ENCODE peak calls at places on chromosomes 2 and 18, in seven cellular contexts. One of them, this sample, is unnamed.

GRCh38 chr2:62014102-62014501 is 108.6 kb downstream of the COMMD1 start:
- DNase-seq in HuH-7: peak; percentile 29
- DNase-seq in neural progenitor cell: peak; percentile 34
- DNase-seq in naive thymus-derived CD8-positive, alpha-beta T cell: no peak
- DNase-seq in kidney tubule cell: peak; percentile 5
- DNase-seq in cardiac fibroblast: peak; percentile 94
- DNase-seq in HCEC 1CT: peak; percentile 17
- DNase-seq in this sample: no peak

GRCh38 chr18:959854-960253 is 55.2 kb downstream of the ADCYAP1 start:
- DNase-seq in HuH-7: no peak
- DNase-seq in neural progenitor cell: no peak
- DNase-seq in naive thymus-derived CD8-positive, alpha-beta T cell: no peak
- DNase-seq in kidney tubule cell: no peak
- DNase-seq in cardiac fibroblast: no peak
- DNase-seq in HCEC 1CT: no peak
- DNase-seq in this sample: no peak

GRCh38 chr2:230589497-230590015 is 123.1 kb upstream of the CAB39 start:
- DNase-seq in HuH-7: no peak
- DNase-seq in neural progenitor cell: no peak
- DNase-seq in naive thymus-derived CD8-positive, alpha-beta T cell: no peak
- DNase-seq in kidney tubule cell: no peak
- DNase-seq in cardiac fibroblast: no peak
- DNase-seq in HCEC 1CT: no peak
- DNase-seq in this sample: no peak

GRCh38 chr2:105864262-105864661 is 119.5 kb downstream of the NCK2 start:
- DNase-seq in HuH-7: no peak
- DNase-seq in neural progenitor cell: no peak
- DNase-seq in naive thymus-derived CD8-positive, alpha-beta T cell: no peak
- DNase-seq in kidney tubule cell: no peak
- DNase-seq in cardiac fibroblast: no peak
- DNase-seq in HCEC 1CT: no peak
- DNase-seq in this sample: no peak

GRCh38 chr2:75268112-75268511 is 68.8 kb upstream of the TACR1 start:
- DNase-seq in HuH-7: no peak
- DNase-seq in neural progenitor cell: no peak
- DNase-seq in naive thymus-derived CD8-positive, alpha-beta T cell: no peak
- DNase-seq in kidney tubule cell: no peak
- DNase-seq in cardiac fibroblast: no peak
- DNase-seq in HCEC 1CT: no peak
- DNase-seq in this sample: no peak

GRCh38 chr2:227503433-227504406 is 31.8 kb downstream of the AGFG1 start:
- DNase-seq in HuH-7: no peak
- DNase-seq in neural progenitor cell: no peak
- DNase-seq in naive thymus-derived CD8-positive, alpha-beta T cell: no peak
- DNase-seq in kidney tubule cell: peak; percentile 91
- DNase-seq in cardiac fibroblast: peak; percentile 57
- DNase-seq in HCEC 1CT: peak; percentile 66
- DNase-seq in this sample: no peak

GRCh38 chr2:84971799-84972790 is 1.1 kb downstream of the KCMF1 start:
- DNase-seq in HuH-7: peak; percentile 56
- DNase-seq in neural progenitor cell: peak; percentile 72
- DNase-seq in naive thymus-derived CD8-positive, alpha-beta T cell: peak; percentile 81
- DNase-seq in kidney tubule cell: peak; percentile 42
- DNase-seq in cardiac fibroblast: peak; percentile 45
- DNase-seq in HCEC 1CT: peak; percentile 50
- DNase-seq in this sample: no peak

GRCh38 chr2:49068613-49069012 is 85.7 kb downstream of the FSHR start:
- DNase-seq in HuH-7: no peak
- DNase-seq in neural progenitor cell: no peak
- DNase-seq in naive thymus-derived CD8-positive, alpha-beta T cell: no peak
- DNase-seq in kidney tubule cell: no peak
- DNase-seq in cardiac fibroblast: no peak
- DNase-seq in HCEC 1CT: no peak
- DNase-seq in this sample: no peak

GRCh38 chr2:11514081-11514730 is 19.6 kb upstream of the GREB1 start:
- DNase-seq in HuH-7: no peak
- DNase-seq in neural progenitor cell: no peak
- DNase-seq in naive thymus-derived CD8-positive, alpha-beta T cell: no peak
- DNase-seq in kidney tubule cell: no peak
- DNase-seq in cardiac fibroblast: no peak
- DNase-seq in HCEC 1CT: no peak
- DNase-seq in this sample: no peak

GRCh38 chr2:129812071-129812470 is 167.4 kb upstream of the RAB6C start:
- DNase-seq in HuH-7: no peak
- DNase-seq in neural progenitor cell: no peak
- DNase-seq in naive thymus-derived CD8-positive, alpha-beta T cell: no peak
- DNase-seq in kidney tubule cell: peak; percentile 76
- DNase-seq in cardiac fibroblast: no peak
- DNase-seq in HCEC 1CT: no peak
- DNase-seq in this sample: peak; percentile 74

GRCh38 chr2:45636013-45636412 is 15.5 kb upstream of the PRKCE start:
- DNase-seq in HuH-7: no peak
- DNase-seq in neural progenitor cell: no peak
- DNase-seq in naive thymus-derived CD8-positive, alpha-beta T cell: no peak
- DNase-seq in kidney tubule cell: no peak
- DNase-seq in cardiac fibroblast: no peak
- DNase-seq in HCEC 1CT: no peak
- DNase-seq in this sample: no peak

GRCh38 chr2:96923810-96924774 is 54.2 kb upstream of the SEMA4C start:
- DNase-seq in HuH-7: no peak
- DNase-seq in neural progenitor cell: no peak
- DNase-seq in naive thymus-derived CD8-positive, alpha-beta T cell: peak; percentile 67
- DNase-seq in kidney tubule cell: no peak
- DNase-seq in cardiac fibroblast: no peak
- DNase-seq in HCEC 1CT: no peak
- DNase-seq in this sample: no peak

GRCh38 chr2:66733361-66733760 is 298.4 kb downstream of the MEIS1 start:
- DNase-seq in HuH-7: no peak
- DNase-seq in neural progenitor cell: no peak
- DNase-seq in naive thymus-derived CD8-positive, alpha-beta T cell: no peak
- DNase-seq in kidney tubule cell: no peak
- DNase-seq in cardiac fibroblast: no peak
- DNase-seq in HCEC 1CT: peak; percentile 67
- DNase-seq in this sample: no peak

GRCh38 chr2:131064589-131065232 is 28.5 kb downstream of the FAM168B start:
- DNase-seq in HuH-7: no peak
- DNase-seq in neural progenitor cell: no peak
- DNase-seq in naive thymus-derived CD8-positive, alpha-beta T cell: no peak
- DNase-seq in kidney tubule cell: no peak
- DNase-seq in cardiac fibroblast: no peak
- DNase-seq in HCEC 1CT: no peak
- DNase-seq in this sample: no peak

GRCh38 chr18:47917923-47918610 is 12.4 kb downstream of the SMAD2 start:
- DNase-seq in HuH-7: no peak
- DNase-seq in neural progenitor cell: peak; percentile 69
- DNase-seq in naive thymus-derived CD8-positive, alpha-beta T cell: no peak
- DNase-seq in kidney tubule cell: no peak
- DNase-seq in cardiac fibroblast: no peak
- DNase-seq in HCEC 1CT: no peak
- DNase-seq in this sample: no peak

GRCh38 chr2:140997997-140998396 is 1132.8 kb downstream of the LRP1B start:
- DNase-seq in HuH-7: no peak
- DNase-seq in neural progenitor cell: no peak
- DNase-seq in naive thymus-derived CD8-positive, alpha-beta T cell: no peak
- DNase-seq in kidney tubule cell: no peak
- DNase-seq in cardiac fibroblast: no peak
- DNase-seq in HCEC 1CT: peak; percentile 15
- DNase-seq in this sample: no peak

GRCh38 chr2:132038179-132038882 is 123.4 kb downstream of the ANKRD30BL start:
- DNase-seq in HuH-7: no peak
- DNase-seq in neural progenitor cell: peak; percentile 72
- DNase-seq in naive thymus-derived CD8-positive, alpha-beta T cell: no peak
- DNase-seq in kidney tubule cell: peak; percentile 1
- DNase-seq in cardiac fibroblast: no peak
- DNase-seq in HCEC 1CT: no peak
- DNase-seq in this sample: no peak

GRCh38 chr2:55902429-55902828 is 21.2 kb downstream of the EFEMP1 start:
- DNase-seq in HuH-7: no peak
- DNase-seq in neural progenitor cell: no peak
- DNase-seq in naive thymus-derived CD8-positive, alpha-beta T cell: no peak
- DNase-seq in kidney tubule cell: peak; percentile 56
- DNase-seq in cardiac fibroblast: no peak
- DNase-seq in HCEC 1CT: no peak
- DNase-seq in this sample: no peak

GRCh38 chr2:77807531-77808215 is 285.5 kb upstream of the LRRTM4 start:
- DNase-seq in HuH-7: no peak
- DNase-seq in neural progenitor cell: peak; percentile 27
- DNase-seq in naive thymus-derived CD8-positive, alpha-beta T cell: no peak
- DNase-seq in kidney tubule cell: no peak
- DNase-seq in cardiac fibroblast: no peak
- DNase-seq in HCEC 1CT: no peak
- DNase-seq in this sample: no peak

GRCh38 chr2:211033765-211034164 is 477.4 kb downstream of the CPS1 start:
- DNase-seq in HuH-7: peak; percentile 21
- DNase-seq in neural progenitor cell: peak; percentile 47
- DNase-seq in naive thymus-derived CD8-positive, alpha-beta T cell: no peak
- DNase-seq in kidney tubule cell: peak; percentile 9
- DNase-seq in cardiac fibroblast: peak; percentile 16
- DNase-seq in HCEC 1CT: no peak
- DNase-seq in this sample: no peak

GRCh38 chr2:107542314-107542740 is 284.4 kb upstream of the RGPD4 start:
- DNase-seq in HuH-7: no peak
- DNase-seq in neural progenitor cell: peak; percentile 39
- DNase-seq in naive thymus-derived CD8-positive, alpha-beta T cell: no peak
- DNase-seq in kidney tubule cell: no peak
- DNase-seq in cardiac fibroblast: no peak
- DNase-seq in HCEC 1CT: no peak
- DNase-seq in this sample: no peak

GRCh38 chr2:117714761-117715160 is 99.7 kb upstream of the DDX18 start:
- DNase-seq in HuH-7: no peak
- DNase-seq in neural progenitor cell: no peak
- DNase-seq in naive thymus-derived CD8-positive, alpha-beta T cell: no peak
- DNase-seq in kidney tubule cell: no peak
- DNase-seq in cardiac fibroblast: no peak
- DNase-seq in HCEC 1CT: no peak
- DNase-seq in this sample: no peak

GRCh38 chr2:145623136-145623535 is 1103.2 kb upstream of the ZEB2 start:
- DNase-seq in HuH-7: no peak
- DNase-seq in neural progenitor cell: no peak
- DNase-seq in naive thymus-derived CD8-positive, alpha-beta T cell: no peak
- DNase-seq in kidney tubule cell: no peak
- DNase-seq in cardiac fibroblast: peak; percentile 60
- DNase-seq in HCEC 1CT: peak; percentile 79
- DNase-seq in this sample: no peak

GRCh38 chr2:179031731-179032408 is 18.1 kb downstream of the CCDC141 start:
- DNase-seq in HuH-7: no peak
- DNase-seq in neural progenitor cell: peak; percentile 31
- DNase-seq in naive thymus-derived CD8-positive, alpha-beta T cell: peak; percentile 66
- DNase-seq in kidney tubule cell: no peak
- DNase-seq in cardiac fibroblast: no peak
- DNase-seq in HCEC 1CT: no peak
- DNase-seq in this sample: peak; percentile 86

GRCh38 chr2:65240657-65241056 is 13.0 kb downstream of the ACTR2 start:
- DNase-seq in HuH-7: no peak
- DNase-seq in neural progenitor cell: no peak
- DNase-seq in naive thymus-derived CD8-positive, alpha-beta T cell: no peak
- DNase-seq in kidney tubule cell: no peak
- DNase-seq in cardiac fibroblast: no peak
- DNase-seq in HCEC 1CT: peak; percentile 40
- DNase-seq in this sample: no peak

GRCh38 chr2:109136542-109136941 is 7.5 kb downstream of the SH3RF3 start:
- DNase-seq in HuH-7: no peak
- DNase-seq in neural progenitor cell: no peak
- DNase-seq in naive thymus-derived CD8-positive, alpha-beta T cell: no peak
- DNase-seq in kidney tubule cell: no peak
- DNase-seq in cardiac fibroblast: no peak
- DNase-seq in HCEC 1CT: no peak
- DNase-seq in this sample: no peak

GRCh38 chr2:241980193-241980592 is 110.7 kb downstream of the RTP5 start:
- DNase-seq in HuH-7: no peak
- DNase-seq in neural progenitor cell: no peak
- DNase-seq in naive thymus-derived CD8-positive, alpha-beta T cell: no peak
- DNase-seq in kidney tubule cell: no peak
- DNase-seq in cardiac fibroblast: no peak
- DNase-seq in HCEC 1CT: no peak
- DNase-seq in this sample: no peak

This sample was measured in Jurkat, Clone E6-1.